ENCODE peak calls at places on chromosome 6, in eight cellular contexts. A is endodermal cell, R is NCI-H2081, S is amygdala, M is NCI-H1930, J is ureter, I is fibroblast of the conjunctiva, E is H4. V is an unnamed sample.

GRCh38 chr6:157982580-157983438 is 1.1 kb downstream of the SYNJ2 start:
- DNase-seq in A (peak; percentile 70), R (no peak), S (no peak), M (no peak), J (no peak), I (no peak), E (peak; percentile 40), V (no peak)

GRCh38 chr6:45677381-45677992 is 299.8 kb upstream of the SUPT3H start:
- DNase-seq in A (peak; percentile 31), R (no peak), S (no peak), M (no peak), J (peak; percentile 63), I (no peak), E (peak; percentile 48), V (no peak)

GRCh38 chr6:140850438-140850837 is 1282.3 kb upstream of the GJE1 start:
- DNase-seq in A (no peak), R (no peak), S (no peak), M (no peak), J (no peak), I (no peak), E (no peak), V (no peak)

GRCh38 chr6:34154668-34155447 is 9.0 kb upstream of the GRM4 start:
- DNase-seq in A (peak; percentile 94), R (peak; percentile 44), S (no peak), M (no peak), J (peak; percentile 61), I (no peak), E (no peak), V (no peak)

GRCh38 chr6:327538-328183 is 35.4 kb downstream of the DUSP22 start:
- DNase-seq in A (no peak), R (no peak), S (no peak), M (no peak), J (no peak), I (no peak), E (no peak), V (no peak)

GRCh38 chr6:31826793-31827285 is 699 bp upstream of the HSPA1B start:
- DNase-seq in A (peak; percentile 85), R (peak; percentile 64), S (no peak), M (no peak), J (peak; percentile 90), I (peak; percentile 92), E (peak; percentile 85), V (no peak)

GRCh38 chr6:77650098-77650663 is 2.7 kb upstream of the MEI4 start:
- DNase-seq in A (peak; percentile 96), R (peak; percentile 77), S (no peak), M (peak; percentile 82), J (peak; percentile 43), I (no peak), E (peak; percentile 5), V (peak; percentile 14)

GRCh38 chr6:169238766-169239165 is 14.9 kb downstream of the THBS2 start:
- DNase-seq in A (no peak), R (no peak), S (no peak), M (no peak), J (no peak), I (no peak), E (no peak), V (no peak)

GRCh38 chr6:141562801-141563763 is 569.6 kb upstream of the GJE1 start:
- DNase-seq in A (peak; percentile 71), R (peak; percentile 68), S (no peak), M (peak; percentile 34), J (peak; percentile 64), I (peak; percentile 93), E (peak; percentile 71), V (peak; percentile 70)

GRCh38 chr6:129672883-129673631 is 36.9 kb downstream of the ARHGAP18 start:
- DNase-seq in A (no peak), R (no peak), S (no peak), M (no peak), J (no peak), I (peak; percentile 51), E (peak; percentile 39), V (no peak)

GRCh38 chr6:170464524-170464979 is 88.6 kb downstream of the PSMB1 start:
- DNase-seq in A (peak; percentile 91), R (no peak), S (no peak), M (no peak), J (no peak), I (no peak), E (no peak), V (no peak)

GRCh38 chr6:12534454-12534853 is 182.1 kb upstream of the PHACTR1 start:
- DNase-seq in A (no peak), R (no peak), S (no peak), M (no peak), J (no peak), I (no peak), E (no peak), V (no peak)

GRCh38 chr6:159608961-159609673 is 83.9 kb downstream of the SOD2 start:
- DNase-seq in A (peak; percentile 85), R (no peak), S (no peak), M (no peak), J (no peak), I (no peak), E (peak; percentile 23), V (no peak)

GRCh38 chr6:73731285-73731684 is 35.3 kb downstream of the CD109 start:
- DNase-seq in A (no peak), R (no peak), S (no peak), M (no peak), J (no peak), I (no peak), E (no peak), V (no peak)

GRCh38 chr6:64256483-64256882 is 620.9 kb downstream of the PHF3 start:
- DNase-seq in A (no peak), R (peak; percentile 53), S (no peak), M (no peak), J (no peak), I (no peak), E (no peak), V (no peak)